ENCODE peak calls at places on chromosomes 1 and 21, in five cellular contexts. G is HepG2, E is GM12878, H is K562, Z is H1. P is an unnamed sample.
A peak's percentile ranks its signal among the peaks of the same experiment; 100 is the strongest.

GRCh38 chr1:173210273-173210672 is 3.1 kb upstream of the TNFSF4 start:
- DNase-seq in Z (no peak), E (no peak), H (no peak), G (peak; percentile 41), P (no peak)

GRCh38 chr1:240831191-240831631 is 219.3 kb upstream of the GREM2 start:
- DNase-seq in G (no peak), H (no peak), E (no peak), Z (no peak), P (no peak)

GRCh38 chr1:207868252-207868768 is 42.6 kb downstream of the CD34 start:
- DNase-seq in G (no peak), H (no peak), E (no peak), Z (no peak), P (peak; percentile 39)

GRCh38 chr1:208207388-208208131 is 36.6 kb downstream of the PLXNA2 start:
- DNase-seq in Z (no peak), H (no peak), E (no peak), G (peak; percentile 84), P (peak; percentile 17)

GRCh38 chr1:161008857-161009554 is 11.9 kb downstream of the F11R start:
- DNase-seq in G (peak; percentile 12), E (no peak), H (no peak), Z (no peak), P (no peak)

GRCh38 chr1:180501865-180502360 is 464 bp downstream of the ACBD6 start:
- DNase-seq in H (peak; percentile 77), Z (peak; percentile 44), E (no peak), G (no peak), P (peak; percentile 84)

GRCh38 chr1:113809651-113810602 is 2.3 kb downstream of the RSBN1 start:
- DNase-seq in G (peak; percentile 35), E (no peak), H (no peak), Z (no peak), P (no peak)

GRCh38 chr1:241181471-241181870 is 175.5 kb downstream of the RGS7 start:
- DNase-seq in H (no peak), G (no peak), Z (no peak), E (no peak), P (no peak)

GRCh38 chr1:204417231-204417997 is 5.8 kb upstream of the PPP1R15B start:
- DNase-seq in Z (no peak), E (no peak), G (peak; percentile 74), H (peak; percentile 73), P (no peak)

GRCh38 chr1:71561206-71561605 is 480.4 kb upstream of the ZRANB2 start:
- DNase-seq in G (no peak), H (no peak), E (no peak), Z (no peak), P (no peak)

GRCh38 chr1:37944091-37944763 is 2.6 kb downstream of the INPP5B start:
- DNase-seq in Z (no peak), E (no peak), G (no peak), H (no peak), P (no peak)

GRCh38 chr21:43306911-43307676 is 119.8 kb downstream of the SIK1 start:
- DNase-seq in G (peak; percentile 61), E (peak; percentile 39), Z (no peak), H (no peak), P (no peak)

GRCh38 chr21:42571391-42572150 is 57.9 kb downstream of the SLC37A1 start:
- DNase-seq in H (no peak), E (no peak), G (no peak), Z (no peak), P (no peak)

GRCh38 chr1:39799770-39800470 is 11.3 kb upstream of the BMP8B start:
- DNase-seq in E (no peak), Z (no peak), H (peak; percentile 89), G (peak; percentile 52), P (peak; percentile 78)

GRCh38 chr1:41240806-41241747 is 1.0 kb downstream of the SCMH1 start:
- DNase-seq in H (peak; percentile 60), Z (no peak), G (peak; percentile 37), E (no peak), P (peak; percentile 72)

GRCh38 chr1:153548722-153549695 is at the start of gene S100A3:
- DNase-seq in G (no peak), E (no peak), H (no peak), Z (no peak), P (no peak)

GRCh38 chr1:112695276-112695675 is 11.7 kb downstream of the RHOC start:
- DNase-seq in H (no peak), E (no peak), G (no peak), Z (no peak), P (no peak)

GRCh38 chr1:17913326-17914115 is 158.4 kb downstream of the ACTL8 start:
- DNase-seq in E (no peak), G (no peak), H (no peak), Z (no peak), P (no peak)

GRCh38 chr1:89365206-89365605 is 1.3 kb downstream of the GBP6 start:
- DNase-seq in H (no peak), E (no peak), Z (no peak), G (no peak), P (no peak)

GRCh38 chr1:240611619-240612490 is at the start of gene GREM2:
- DNase-seq in Z (no peak), E (no peak), H (no peak), G (no peak), P (peak; percentile 82)

GRCh38 chr1:9728451-9729295 is 77.1 kb downstream of the PIK3CD start:
- DNase-seq in H (no peak), Z (no peak), G (no peak), E (no peak), P (no peak)

GRCh38 chr1:118898702-118899101 is 89.4 kb downstream of the TBX15 start:
- DNase-seq in H (no peak), Z (no peak), G (no peak), E (no peak), P (no peak)

GRCh38 chr1:228225740-228226139 is 17.9 kb downstream of the OBSCN start:
- DNase-seq in G (no peak), H (no peak), Z (no peak), E (no peak), P (no peak)

GRCh38 chr1:228226141-228226874 is 18.5 kb downstream of the OBSCN start:
- DNase-seq in Z (no peak), G (no peak), H (no peak), E (no peak), P (no peak)

GRCh38 chr1:228228601-228229074 is 20.8 kb downstream of the OBSCN start:
- DNase-seq in E (no peak), H (no peak), G (peak; percentile 83), Z (no peak), P (no peak)

GRCh38 chr1:228225165-228225710 is 17.4 kb downstream of the OBSCN start:
- DNase-seq in H (no peak), Z (no peak), G (no peak), E (no peak), P (no peak)

GRCh38 chr1:228226956-228227791 is 19.3 kb downstream of the OBSCN start:
- DNase-seq in E (no peak), Z (no peak), G (peak; percentile 48), H (peak; percentile 56), P (no peak)
- TF ChIP-seq CREB1 in E (no peak), Z (no peak), G (no peak), H (no peak), P (no peak)

GRCh38 chr1:190808035-190808434 is 330.4 kb upstream of the BRINP3 start:
- DNase-seq in G (no peak), E (no peak), Z (no peak), H (no peak), P (no peak)
- H3K79me2 ChIP-seq in G (no peaks in the 10 kb centered on the region), E (no peaks in the 10 kb centered on the region), Z (no peaks in the 10 kb centered on the region), H (no peaks in the 10 kb centered on the region), P (no peaks in the 10 kb centered on the region)

GRCh38 chr1:171142451-171143121 is 42.5 kb upstream of the FMO2 start:
- DNase-seq in H (no peak), Z (no peak), G (no peak), E (no peak), P (peak; percentile 28)
- TF ChIP-seq CREB1 in H (no peak), Z (no peak), G (no peak), E (no peak), P (no peak)

GRCh38 chr1:246559310-246559709 is 6.8 kb downstream of the TFB2M start:
- DNase-seq in H (no peak), Z (no peak), E (no peak), G (no peak), P (no peak)
- H3K79me2 ChIP-seq in H (peaks cover 46% of the 10 kb centered on the region), Z (peaks cover 44% of the 10 kb centered on the region), E (peaks cover 13% of the 10 kb centered on the region), G (peaks cover 27% of the 10 kb centered on the region), P (peaks cover 58% of the 10 kb centered on the region)

DNA sequence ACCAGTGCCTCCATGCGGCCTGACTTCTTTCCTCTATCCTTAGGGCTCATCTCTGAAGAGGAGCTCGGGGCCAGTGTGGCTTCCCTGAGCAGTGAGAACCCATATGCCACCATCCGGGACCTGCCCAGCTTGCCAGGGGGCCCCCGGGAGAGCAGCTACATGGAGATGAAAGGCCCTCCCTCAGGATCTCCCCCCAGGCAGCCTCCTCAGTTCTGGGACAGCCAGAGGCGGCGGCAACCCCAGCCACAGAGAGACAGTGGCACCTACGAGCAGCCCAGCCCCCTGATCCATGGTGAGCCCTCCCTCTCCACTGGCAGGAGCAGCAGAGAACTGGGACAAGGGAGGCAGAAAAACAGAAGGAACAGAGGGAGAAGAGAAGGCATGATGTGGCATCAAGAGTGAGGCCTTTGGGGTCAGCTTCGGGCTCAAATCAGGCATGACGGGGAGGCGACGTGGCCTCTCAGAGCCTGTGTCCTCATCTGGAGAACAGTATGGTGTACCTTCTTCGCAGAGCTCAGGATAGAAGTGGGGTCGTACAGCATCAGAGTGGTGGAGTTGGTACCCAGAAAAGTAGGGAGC is 6.5 kb upstream of the LRRC71 start:
- DNase-seq in G (no peak), H (no peak), E (no peak), Z (no peak), P (no peak)
- TF ChIP-seq CREB1 in G (no peak), H (no peak), E (no peak), Z (no peak), P (no peak)

GRCh38 chr1:52045236-52045635 is 9.8 kb downstream of the TXNDC12 start:
- DNase-seq in E (no peak), G (no peak), H (no peak), Z (no peak), P (no peak)
- H3K79me2 ChIP-seq in E (peaks cover 5% of the 10 kb centered on the region), G (peaks cover 27% of the 10 kb centered on the region), H (peaks cover 13% of the 10 kb centered on the region), Z (peaks cover 65% of the 10 kb centered on the region), P (peaks cover 82% of the 10 kb centered on the region)

DNA sequence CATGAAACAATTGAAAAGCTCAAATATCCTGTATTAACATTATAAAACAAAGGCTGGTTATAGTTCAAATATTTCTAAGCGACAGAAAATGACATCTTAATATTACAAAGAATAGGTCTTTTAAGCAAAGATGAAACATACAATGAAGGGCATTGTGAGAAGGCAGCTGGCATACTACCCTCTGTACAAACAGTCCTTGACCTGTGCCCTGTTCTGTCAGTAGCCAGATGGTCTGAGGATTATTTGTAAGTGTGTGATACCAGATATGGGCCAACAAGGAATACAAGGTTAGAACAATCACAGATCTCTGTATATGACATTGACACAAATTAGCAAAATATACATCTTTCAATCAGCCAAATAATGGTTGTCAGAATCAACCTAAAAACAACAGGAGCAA is 1350.4 kb downstream of the AMY1C start:
- DNase-seq in E (no peak), Z (no peak), G (peak; percentile 75), H (no peak), P (no peak)
- TF ChIP-seq CREB1 in E (no peak), Z (no peak), G (no peak), H (no peak), P (no peak)

DNA sequence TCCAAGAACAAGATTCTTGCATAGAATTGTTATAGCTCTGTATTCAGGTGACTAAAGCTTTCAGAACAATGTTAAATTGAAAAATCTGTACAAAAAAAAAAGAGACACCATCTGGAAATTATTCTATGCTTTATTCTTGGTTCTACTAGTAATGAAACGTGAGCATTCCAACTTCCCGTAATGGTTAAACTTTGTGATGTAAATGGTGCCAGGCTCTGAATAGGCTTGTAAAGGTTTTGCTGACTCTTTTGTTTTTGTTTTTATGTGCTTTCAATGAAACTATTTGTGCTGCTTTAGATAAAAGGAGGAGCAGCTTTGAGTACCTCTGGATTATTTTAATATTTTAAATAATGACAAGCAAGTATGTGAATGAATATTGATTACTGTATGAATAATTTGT is 54.0 kb downstream of the CACHD1 start:
- DNase-seq in G (no peak), Z (no peak), H (no peak), E (no peak), P (peak; percentile 59)
- H3K79me2 ChIP-seq in G (no peaks in the 10 kb centered on the region), Z (peaks cover 100% of the 10 kb centered on the region), H (no peaks in the 10 kb centered on the region), E (no peaks in the 10 kb centered on the region), P (peaks cover 98% of the 10 kb centered on the region)